ENCODE peak calls at places on chromosomes 3 and 15, in nine cellular contexts. D is cardiac septum; A is GDM1; H is psoas muscle; F is iPS-NIHi11; Z is RPMI8226; V is T47D; J is glutamatergic neuron; X is stimulated activated CD4-positive, alpha-beta T cell treated with anti-CD3 and anti-CD28 coated beads, Interleukin-15, amount 100 ng/mL, for 1 hour. L is an unnamed sample.

GRCh38 chr15:81877533-81878227 is 168.1 kb downstream of the MEX3B start:
- DNase-seq in V (no peak), H (no peak), J (no peak), A (no peak), D (no peak), F (peak; percentile 26), X (no peak), Z (no peak), L (no peak)

GRCh38 chr3:135865554-135865953 is 100.0 kb upstream of the PPP2R3A start:
- DNase-seq in X (no peak), Z (no peak), V (no peak), J (no peak), A (no peak), H (no peak), F (no peak), D (no peak), L (no peak)

GRCh38 chr3:38139652-38140051 is 1.2 kb downstream of the MYD88 start:
- DNase-seq in A (no peak), Z (no peak), J (no peak), D (no peak), X (no peak), V (no peak), H (no peak), F (no peak), L (no peak)

GRCh38 chr3:129343643-129344360 is 65.1 kb downstream of the HMCES start:
- DNase-seq in A (no peak), F (peak; percentile 86), J (peak; percentile 58), X (peak; percentile 28), D (no peak), H (peak; percentile 64), Z (peak; percentile 60), V (no peak), L (no peak)

GRCh38 chr3:134082582-134082981 is 52.9 kb upstream of the SLCO2A1 start:
- DNase-seq in H (no peak), X (no peak), Z (no peak), A (no peak), J (no peak), D (no peak), V (no peak), F (no peak), L (no peak)

GRCh38 chr15:27486036-27486435 is 515.1 kb downstream of the GABRG3 start:
- DNase-seq in V (no peak), F (no peak), J (no peak), X (no peak), H (no peak), D (no peak), A (no peak), Z (no peak), L (no peak)

GRCh38 chr15:99729920-99730319 is 3.3 kb downstream of the LYSMD4 start:
- DNase-seq in H (no peak), Z (peak; percentile 13), F (peak; percentile 32), J (no peak), A (peak; percentile 22), X (no peak), D (no peak), V (no peak), L (peak; percentile 16)

GRCh38 chr3:73694988-73695757 is 70.4 kb upstream of the PDZRN3 start:
- DNase-seq in F (no peak), H (no peak), J (no peak), X (no peak), A (no peak), Z (no peak), V (no peak), D (no peak), L (no peak)

GRCh38 chr15:78393137-78393536 is 44.9 kb upstream of the IREB2 start:
- DNase-seq in V (no peak), H (no peak), D (no peak), J (no peak), Z (no peak), F (no peak), X (no peak), A (no peak), L (no peak)

GRCh38 chr15:59522988-59523461 is 85.0 kb downstream of the FAM81A start:
- DNase-seq in J (no peak), X (no peak), F (peak; percentile 17), A (no peak), D (no peak), Z (no peak), H (no peak), V (no peak), L (peak; percentile 38)

GRCh38 chr15:90641581-90642463 is 75.3 kb upstream of the BLM start:
- DNase-seq in V (no peak), J (no peak), Z (no peak), X (no peak), D (no peak), A (no peak), H (no peak), F (no peak), L (peak; percentile 7)

GRCh38 chr3:160331127-160331937 is 67.7 kb downstream of the IFT80 start:
- DNase-seq in A (no peak), V (no peak), X (no peak), J (no peak), F (no peak), D (no peak), Z (no peak), H (no peak), L (peak; percentile 53)

GRCh38 chr15:81813215-81813614 is 232.6 kb downstream of the MEX3B start:
- DNase-seq in X (no peak), F (peak; percentile 60), A (no peak), D (no peak), H (no peak), V (no peak), J (no peak), Z (no peak), L (no peak)

GRCh38 chr3:147191795-147192385 is 214.5 kb downstream of the ZIC4 start:
- DNase-seq in A (no peak), J (peak; percentile 17), X (no peak), F (peak; percentile 46), D (no peak), Z (peak; percentile 45), H (no peak), V (peak; percentile 8), L (peak; percentile 25)

GRCh38 chr15:81049835-81050234 is 49.1 kb downstream of the TLNRD1 start:
- DNase-seq in F (no peak), V (no peak), H (no peak), Z (no peak), X (no peak), J (peak; percentile 43), D (no peak), A (no peak), L (no peak)

GRCh38 chr3:38730281-38730680 is 80.8 kb upstream of the SCN5A start:
- DNase-seq in V (no peak), Z (no peak), H (no peak), A (no peak), D (no peak), J (no peak), F (no peak), X (no peak), L (no peak)

GRCh38 chr15:29968099-29968892 is 114.5 kb upstream of the GOLGA8J start:
- DNase-seq in X (no peak), F (peak; percentile 71), J (peak; percentile 61), A (no peak), V (no peak), D (no peak), Z (no peak), H (no peak), L (no peak)

GRCh38 chr15:78298983-78299301 is 467 bp downstream of the SKIC8 start:
- DNase-seq in D (no peak), H (no peak), X (no peak), V (peak; percentile 36), F (no peak), J (no peak), A (no peak), Z (peak; percentile 24), L (peak; percentile 8)

GRCh38 chr3:53243165-53243564 is 12.7 kb downstream of the TKT start:
- DNase-seq in D (no peak), Z (no peak), A (no peak), X (no peak), F (peak; percentile 60), V (no peak), J (peak; percentile 71), H (peak; percentile 61), L (no peak)

GRCh38 chr3:141661229-141662196 is 76.6 kb upstream of the RNF7 start:
- DNase-seq in A (no peak), X (no peak), H (no peak), J (no peak), F (no peak), V (no peak), Z (no peak), D (no peak), L (peak; percentile 26)

GRCh38 chr15:39869251-39869650 is 50.8 kb downstream of the GPR176 start:
- DNase-seq in J (peak; percentile 38), D (no peak), V (no peak), A (no peak), Z (peak; percentile 53), X (no peak), F (no peak), H (no peak), L (no peak)

GRCh38 chr3:24475945-24476344 is 18.7 kb downstream of the THRB start:
- DNase-seq in Z (no peak), H (no peak), A (no peak), D (no peak), F (peak; percentile 22), J (no peak), V (no peak), X (no peak), L (no peak)

GRCh38 chr3:153180860-153181372 is 18.9 kb downstream of the RAP2B start:
- DNase-seq in X (no peak), V (no peak), D (no peak), H (no peak), J (no peak), F (no peak), A (no peak), Z (no peak), L (peak; percentile 4)

GRCh38 chr3:73813291-73813977 is 188.7 kb upstream of the PDZRN3 start:
- DNase-seq in V (no peak), J (no peak), H (no peak), D (no peak), F (no peak), Z (no peak), A (no peak), X (no peak), L (no peak)

GRCh38 chr3:141853146-141853690 is 23.2 kb upstream of the ATP1B3 start:
- DNase-seq in H (no peak), V (no peak), F (no peak), D (no peak), X (no peak), A (no peak), J (no peak), Z (no peak), L (peak; percentile 87)

GRCh38 chr3:194424953-194425352 is 25.9 kb upstream of the GP5 start:
- DNase-seq in J (no peak), A (no peak), H (no peak), D (no peak), X (no peak), F (no peak), Z (no peak), V (no peak), L (no peak)

GRCh38 chr15:66036859-66037258 is 167.6 kb downstream of the RAB11A start:
- DNase-seq in X (no peak), H (no peak), F (no peak), J (no peak), A (no peak), V (no peak), Z (no peak), D (no peak), L (no peak)